ENCODE peak calls at places on chromosomes 1 and 21, in four cellular contexts. Z, E, F and U are unnamed samples.

GRCh38 chr1:64878090-64878489 is 88.3 kb downstream of the JAK1 start:
- ATAC-seq in F (no peak), Z (no peak), E (no peak), U (no peak)

GRCh38 chr1:178308438-178308837 is 188.3 kb downstream of the CLEC20A start:
- ATAC-seq in F (no peak), Z (no peak), E (no peak), U (no peak)

GRCh38 chr1:225304996-225305395 is 122.8 kb downstream of the LBR start:
- ATAC-seq in F (no peak), Z (no peak), E (no peak), U (no peak)

GRCh38 chr21:15224346-15225086 is 159.7 kb upstream of the NRIP1 start:
- ATAC-seq in E (peak), Z (no peak), F (no peak), U (no peak)

GRCh38 chr1:109933856-109934711 is 23.4 kb downstream of the CSF1 start:
- ATAC-seq in F (peak), Z (peak), E (peak), U (peak)

GRCh38 chr1:91871994-91872393 is 14.0 kb downstream of the TGFBR3 start:
- ATAC-seq in E (peak), Z (no peak), F (no peak), U (no peak)

GRCh38 chr1:113519561-113519960 is 129.2 kb downstream of the MAGI3 start:
- ATAC-seq in Z (no peak), F (no peak), E (no peak), U (no peak)

GRCh38 chr21:42218836-42219605 is at the start of gene ABCG1:
- ATAC-seq in F (peak), E (peak), Z (peak), U (peak)

GRCh38 chr1:152817309-152817708 is 5.5 kb downstream of the LCE1B start:
- ATAC-seq in Z (no peak), E (no peak), F (no peak), U (no peak)

GRCh38 chr1:54371936-54372385 is 34.2 kb downstream of the SSBP3 start:
- ATAC-seq in E (no peak), F (no peak), Z (no peak), U (no peak)

GRCh38 chr1:217614319-217614718 is 16.6 kb downstream of the GPATCH2 start:
- ATAC-seq in Z (no peak), F (no peak), E (no peak), U (no peak)

GRCh38 chr1:248739580-248740205 is 15.9 kb downstream of the LYPD8 start:
- ATAC-seq in E (no peak), F (no peak), Z (no peak), U (no peak)

GRCh38 chr21:45361033-45361997 is 43.6 kb upstream of the COL18A1 start:
- ATAC-seq in Z (no peak), F (no peak), E (no peak), U (no peak)

GRCh38 chr1:20723159-20723536 is 5.3 kb upstream of the KIF17 start:
- ATAC-seq in Z (no peak), E (no peak), F (no peak), U (no peak)

GRCh38 chr21:15534450-15534886 is 195.3 kb upstream of the USP25 start:
- ATAC-seq in E (no peak), Z (no peak), F (no peak), U (no peak)

GRCh38 chr1:63547621-63548294 is 24.4 kb downstream of the EFCAB7 start:
- ATAC-seq in E (no peak), Z (no peak), F (no peak), U (no peak)

GRCh38 chr1:24713736-24714135 is 31.5 kb upstream of the CLIC4 start:
- ATAC-seq in F (no peak), Z (no peak), E (no peak), U (no peak)

GRCh38 chr1:7335224-7335879 is 435.7 kb upstream of the VAMP3 start:
- ATAC-seq in E (no peak), Z (no peak), F (no peak), U (no peak)

GRCh38 chr1:155049651-155050559 is 1.2 kb upstream of the ADAM15 start:
- ATAC-seq in E (no peak), F (no peak), Z (no peak), U (no peak)

GRCh38 chr21:35079181-35079580 is 30.1 kb upstream of the RUNX1 start:
- ATAC-seq in F (no peak), Z (no peak), E (no peak), U (peak)

GRCh38 chr1:205266584-205267305 is 39.0 kb downstream of the TMCC2 start:
- ATAC-seq in E (no peak), Z (no peak), F (no peak), U (no peak)

GRCh38 chr1:112855152-112855836 is 100.7 kb downstream of the SLC16A1 start:
- ATAC-seq in Z (no peak), F (no peak), E (no peak), U (no peak)

GRCh38 chr1:76547916-76548315 is 319.4 kb upstream of the ST6GALNAC5 start:
- ATAC-seq in E (no peak), Z (no peak), F (no peak), U (no peak)

GRCh38 chr1:40868051-40868723 is 6.0 kb upstream of the CITED4 start:
- ATAC-seq in E (peak), F (peak), Z (peak), U (peak)

GRCh38 chr1:110927484-110928075 is 36.1 kb downstream of the LRIF1 start:
- ATAC-seq in F (no peak), Z (no peak), E (no peak), U (no peak)

GRCh38 chr1:40773748-40774265 is 9.8 kb upstream of the KCNQ4 start:
- ATAC-seq in E (peak), F (peak), Z (peak), U (peak)

GRCh38 chr1:67170751-67171573 is 4.7 kb downstream of the IL23R start:
- ATAC-seq in Z (peak), E (no peak), F (peak), U (peak)

GRCh38 chr1:107480548-107480947 is 339.7 kb downstream of the NTNG1 start:
- ATAC-seq in Z (peak), F (peak), E (peak), U (no peak)

GRCh38 chr1:43534256-43534655 is 3.6 kb downstream of the PTPRF start:
- ATAC-seq in E (no peak), F (no peak), Z (no peak), U (no peak)

GRCh38 chr1:197399691-197400521 is 131.9 kb downstream of the CRB1 start:
- ATAC-seq in F (peak), E (no peak), Z (peak), U (peak)

GRCh38 chr1:97254731-97255463 is 533.3 kb downstream of the PTBP2 start:
- ATAC-seq in Z (peak), E (peak), F (peak), U (peak)

GRCh38 chr1:222204475-222204874 is 343.4 kb downstream of the HHIPL2 start:
- ATAC-seq in F (no peak), E (no peak), Z (no peak), U (no peak)